ENCODE peak calls at places on chromosomes 13 and 19, in four cellular contexts. F, O, C and D are unnamed samples.

GRCh38 chr13:84417426-84417825 is 535.2 kb upstream of the SLITRK1 start:
- DNase-seq in O (no peak), C (no peak), F (no peak), D (no peak)

GRCh38 chr13:67341406-67341805 is 111.3 kb upstream of the PCDH9 start:
- DNase-seq in C (no peak), O (no peak), F (no peak), D (no peak)

GRCh38 chr19:16325161-16325527 is 518 bp downstream of the KLF2 start:
- DNase-seq in F (peak), O (no peak), C (peak), D (peak)

GRCh38 chr19:21328402-21328801 is 808 bp downstream of the ZNF708 start:
- DNase-seq in C (peak), F (no peak), O (peak), D (no peak)

GRCh38 chr13:39818953-39819352 is 163.5 kb downstream of the COG6 start:
- DNase-seq in C (no peak), F (no peak), O (no peak), D (no peak)

GRCh38 chr19:44824758-44825157 is 15.9 kb downstream of the BCAM start:
- DNase-seq in C (no peak), O (no peak), F (no peak), D (no peak)

GRCh38 chr13:43698743-43699142 is 88.0 kb downstream of the ENOX1 start:
- DNase-seq in C (peak), F (no peak), O (no peak), D (peak)

GRCh38 chr19:18304194-18304495 is 18.7 kb downstream of the LSM4 start:
- DNase-seq in O (no peak), F (peak), C (no peak), D (no peak)

GRCh38 chr13:98456423-98456845 is 120.5 kb downstream of the STK24 start:
- DNase-seq in O (no peak), C (no peak), F (no peak), D (no peak)

GRCh38 chr19:45791744-45792481 is 732 bp downstream of the DMWD start:
- DNase-seq in F (no peak), C (no peak), O (no peak), D (no peak)

GRCh38 chr13:79541426-79542049 is 60.6 kb downstream of the NDFIP2 start:
- DNase-seq in C (peak), F (no peak), O (peak), D (peak)

GRCh38 chr19:328025-328505 is 16.5 kb downstream of the MIER2 start:
- DNase-seq in F (peak), C (no peak), O (no peak), D (no peak)

GRCh38 chr19:42606660-42607351 is 12.1 kb upstream of the CEACAM8 start:
- DNase-seq in O (peak), F (peak), C (peak), D (peak)

GRCh38 chr19:53388168-53388567 is 6.8 kb upstream of the ZNF765 start:
- DNase-seq in C (peak), F (no peak), O (no peak), D (no peak)

GRCh38 chr19:6425732-6426686 is 1.4 kb upstream of the KHSRP start:
- DNase-seq in O (no peak), C (no peak), F (no peak), D (no peak)

GRCh38 chr19:42075364-42075615 is 676 bp upstream of the ZNF574 start:
- DNase-seq in C (no peak), F (no peak), O (no peak), D (no peak)

GRCh38 chr13:28754698-28755545 is 36.2 kb upstream of the SLC46A3 start:
- DNase-seq in C (peak), O (no peak), F (no peak), D (peak)

GRCh38 chr19:46303345-46303701 is 6.5 kb downstream of the HIF3A start:
- DNase-seq in F (no peak), O (no peak), C (no peak), D (no peak)

GRCh38 chr19:17933414-17934129 is 757 bp downstream of the CCDC124 start:
- DNase-seq in O (no peak), C (peak), F (no peak), D (peak)

GRCh38 chr19:19489804-19490204 is 25.5 kb downstream of the TSSK6 start:
- DNase-seq in O (no peak), F (peak), C (no peak), D (no peak)

GRCh38 chr13:109918179-109918651 is 131.8 kb upstream of the IRS2 start:
- DNase-seq in F (no peak), O (no peak), C (peak), D (peak)

GRCh38 chr19:54395685-54396084 is 19.6 kb upstream of the TTYH1 start:
- DNase-seq in F (no peak), O (no peak), C (no peak), D (no peak)

GRCh38 chr19:41548954-41549688 is 26.8 kb upstream of the CEACAM21 start:
- DNase-seq in O (no peak), C (no peak), F (no peak), D (no peak)

GRCh38 chr19:31102674-31103073 is 246.6 kb downstream of the TSHZ3 start:
- DNase-seq in C (no peak), O (no peak), F (no peak), D (no peak)

GRCh38 chr13:84455143-84455905 is 573.0 kb upstream of the SLITRK1 start:
- DNase-seq in C (no peak), O (no peak), F (no peak), D (no peak)

GRCh38 chr19:48678201-48678600 is 5.4 kb upstream of the NTN5 start:
- DNase-seq in O (no peak), F (peak), C (no peak), D (no peak)

GRCh38 chr13:75704942-75705320 is 68.8 kb downstream of the LMO7 start:
- DNase-seq in O (no peak), F (peak), C (peak), D (peak)